ENCODE peak calls at places on chromosomes 6 and 20, in nine cellular contexts. E, J, D, O, F, P, X, S and H are unnamed samples. For H3K9me3 and H3K4me1, the result is how much of the 10 kb centered on the place peaks cover.

GRCh38 chr20:31593221-31594001 is 11.7 kb upstream of the ID1 start:
- DNase-seq in X (no peak), F (no peak), P (peak), E (no peak), J (peak), D (no peak), O (no peak), S (no peak), H (peak)

GRCh38 chr6:81753709-81754678 is 1.5 kb upstream of the TENT5A start:
- DNase-seq in F (peak), J (peak), X (peak), P (peak), S (no peak), O (peak), D (peak), E (peak), H (peak)

GRCh38 chr6:17474289-17474688 is 80.9 kb downstream of the CAP2 start:
- DNase-seq in E (no peak), J (no peak), O (no peak), X (no peak), S (no peak), F (no peak), P (no peak), D (no peak), H (no peak)

GRCh38 chr6:118708736-118709135 is 57.3 kb upstream of the CEP85L start:
- DNase-seq in O (no peak), E (no peak), S (no peak), P (no peak), X (no peak), D (no peak), F (no peak), J (peak), H (no peak)

GRCh38 chr20:59939879-59940128 is 301 bp downstream of the PPP1R3D start:
- DNase-seq in J (no peak), E (no peak), D (peak), O (no peak), X (peak), P (no peak), S (no peak), F (peak), H (peak)

GRCh38 chr6:108434222-108434621 is 126.5 kb upstream of the FOXO3 start:
- DNase-seq in J (no peak), D (no peak), O (no peak), F (no peak), X (no peak), P (no peak), S (no peak), E (no peak), H (no peak)

GRCh38 chr20:34525709-34526416 is 9.6 kb downstream of the DYNLRB1 start:
- DNase-seq in S (no peak), E (no peak), O (peak), P (peak), X (peak), F (peak), J (peak), D (peak), H (peak)

GRCh38 chr20:35739294-35740163 is 2.5 kb downstream of the RBM39 start:
- DNase-seq in D (no peak), J (peak), F (no peak), X (no peak), S (no peak), O (no peak), E (peak), P (peak), H (no peak)

GRCh38 chr20:52624270-52624669 is 347.9 kb upstream of the TSHZ2 start:
- DNase-seq in J (no peak), E (peak), F (no peak), S (no peak), P (no peak), D (no peak), O (no peak), X (no peak), H (no peak)

GRCh38 chr6:86707545-86708120 is 229.7 kb upstream of the HTR1E start:
- DNase-seq in F (no peak), S (no peak), X (no peak), J (no peak), P (no peak), E (no peak), D (no peak), O (no peak), H (no peak)

GRCh38 chr20:63531686-63532448 is 5.3 kb downstream of the PTK6 start:
- DNase-seq in E (peak), D (no peak), X (no peak), S (no peak), J (no peak), P (peak), O (no peak), F (no peak), H (no peak)

GRCh38 chr6:117908246-117909107 is 1.4 kb downstream of the SLC35F1 start:
- DNase-seq in S (no peak), P (no peak), J (no peak), E (peak), X (no peak), F (no peak), O (no peak), D (no peak), H (no peak)

GRCh38 chr20:53738039-53738944 is 144.7 kb upstream of the ZNF217 start:
- DNase-seq in X (peak), P (peak), S (peak), O (peak), J (peak), E (peak), F (peak), D (peak), H (peak)

GRCh38 chr6:1600063-1600763 is 9.5 kb upstream of the FOXC1 start:
- DNase-seq in X (no peak), P (no peak), J (no peak), D (no peak), F (no peak), O (no peak), S (no peak), E (no peak), H (no peak)

GRCh38 chr6:33205172-33206026 is 944 bp downstream of the HSD17B8 start:
- DNase-seq in F (no peak), J (no peak), E (peak), O (no peak), D (no peak), X (no peak), P (no peak), S (no peak), H (no peak)

GRCh38 chr6:113149511-113149910 is 707.6 kb upstream of the MARCKS start:
- DNase-seq in X (no peak), E (no peak), O (no peak), J (no peak), D (no peak), F (no peak), P (no peak), S (no peak), H (no peak)
- H3K9me3 ChIP-seq in X (under half), E (under half), O (under half), J (under half), D (under half), F (under half), P (under half), S (under half), H (under half)

GRCh38 chr6:41642090-41642959 is 4.1 kb downstream of the MDFI start:
- DNase-seq in S (no peak), F (no peak), D (no peak), X (no peak), J (no peak), P (no peak), E (no peak), O (no peak), H (no peak)
- H3K4me1 ChIP-seq in S (half or more), F (under half), D (under half), X (under half), J (under half), P (under half), E (half or more), O (under half), H (under half)

GRCh38 chr6:105968955-105969333 is 117.2 kb upstream of the PRDM1 start:
- DNase-seq in P (no peak), F (no peak), X (no peak), J (no peak), S (no peak), E (no peak), O (no peak), D (no peak), H (no peak)
- H3K9me3 ChIP-seq in P (under half), F (under half), X (under half), J (under half), S (under half), E (under half), O (under half), D (under half), H (under half)

GRCh38 chr6:53315086-53315724 is 33.5 kb downstream of the ELOVL5 start:
- DNase-seq in S (no peak), F (no peak), O (no peak), E (no peak), X (no peak), J (no peak), P (no peak), D (no peak), H (no peak)
- H3K4me1 ChIP-seq in S (under half), F (under half), O (under half), E (under half), X (under half), J (under half), P (under half), D (under half), H (under half)

GRCh38 chr6:31161216-31162126 is 3.1 kb downstream of the TCF19 start:
- DNase-seq in P (no peak), D (no peak), F (no peak), S (no peak), E (no peak), O (no peak), J (no peak), X (no peak), H (no peak)

GRCh38 chr6:31157543-31158139 is at the start of gene CCHCR1:
- DNase-seq in D (no peak), X (no peak), E (peak), O (no peak), S (no peak), J (no peak), P (no peak), F (no peak), H (no peak)

GRCh38 chr6:31156647-31157046 is 955 bp downstream of the CCHCR1 start:
- DNase-seq in D (no peak), F (no peak), O (no peak), J (no peak), S (no peak), E (no peak), P (no peak), X (no peak), H (no peak)

GRCh38 chr6:31158140-31158862 is at the start of gene TCF19:
- DNase-seq in S (peak), O (peak), D (peak), J (peak), E (peak), X (peak), P (peak), F (peak), H (peak)

GRCh38 chr6:31158863-31159855 is 770 bp downstream of the TCF19 start:
- DNase-seq in X (peak), O (no peak), S (no peak), E (peak), D (no peak), F (no peak), P (no peak), J (peak), H (no peak)
- H3K9me3 ChIP-seq in X (under half), O (under half), S (under half), E (under half), D (under half), F (under half), P (under half), J (under half), H (under half)

DNA sequence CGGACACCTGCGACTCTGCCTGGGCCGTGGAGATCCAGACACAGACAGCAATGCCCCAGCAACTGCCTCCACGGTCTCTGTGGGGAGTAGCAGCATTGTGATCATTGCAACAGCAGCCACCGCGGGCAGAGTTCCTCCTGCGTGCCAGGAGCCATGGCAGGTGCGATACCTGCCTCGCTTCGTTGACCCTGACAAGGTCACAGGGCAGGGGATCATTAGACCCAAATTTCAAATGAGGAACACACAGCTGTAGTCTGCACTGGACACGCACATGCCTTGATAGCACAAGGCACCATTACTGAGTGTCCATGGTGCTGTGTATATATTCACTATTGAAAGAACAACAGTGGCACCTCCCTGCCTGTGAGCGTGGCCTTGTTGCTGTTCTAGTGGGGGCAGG is 60.0 kb upstream of the RPS6KA2 start:
- DNase-seq in P (no peak), E (no peak), X (no peak), S (no peak), J (no peak), F (no peak), D (no peak), O (no peak), H (peak)
- H3K4me1 ChIP-seq in P (under half), E (under half), X (under half), S (under half), J (under half), F (under half), D (under half), O (under half), H (under half)

GRCh38 chr6:168374541-168375071 is 55.0 kb upstream of the DACT2 start:
- DNase-seq in S (no peak), D (no peak), O (no peak), J (no peak), F (no peak), X (no peak), E (no peak), P (no peak), H (peak)

GRCh38 chr6:168377481-168377850 is 57.9 kb upstream of the DACT2 start:
- DNase-seq in F (peak), S (no peak), P (no peak), E (no peak), J (no peak), D (peak), O (peak), X (no peak), H (peak)

GRCh38 chr6:168376811-168377480 is 57.4 kb upstream of the DACT2 start:
- DNase-seq in D (peak), X (no peak), F (no peak), P (no peak), J (no peak), O (no peak), E (no peak), S (no peak), H (no peak)

GRCh38 chr6:168377856-168378832 is 58.6 kb upstream of the DACT2 start:
- DNase-seq in J (no peak), O (no peak), E (no peak), D (peak), F (no peak), X (no peak), S (no peak), P (no peak), H (no peak)

GRCh38 chr6:168376120-168376519 is 56.5 kb upstream of the DACT2 start:
- DNase-seq in P (no peak), D (no peak), X (no peak), J (no peak), O (peak), S (no peak), E (no peak), F (no peak), H (no peak)
- H3K9me3 ChIP-seq in P (under half), D (under half), X (under half), J (under half), O (under half), S (under half), E (under half), F (under half), H (under half)

GRCh38 chr6:32089082-32089828 is 19.9 kb downstream of the TNXB start:
- DNase-seq in D (no peak), X (no peak), S (no peak), J (no peak), E (no peak), O (peak), P (no peak), F (peak), H (peak)
- H3K4me1 ChIP-seq in D (under half), X (under half), S (under half), J (under half), E (under half), O (under half), P (under half), F (under half), H (under half)

GRCh38 chr6:167669870-167670802 is 156.6 kb upstream of the AFDN start:
- DNase-seq in E (no peak), X (no peak), S (no peak), P (no peak), F (no peak), J (no peak), D (no peak), O (no peak), H (no peak)
- H3K9me3 ChIP-seq in E (under half), X (under half), S (under half), P (under half), F (under half), J (under half), D (under half), O (under half), H (under half)

GRCh38 chr6:135193221-135193620 is 12.1 kb downstream of the MYB start:
- DNase-seq in P (no peak), X (no peak), J (no peak), E (no peak), O (no peak), D (no peak), F (no peak), S (no peak), H (no peak)

GRCh38 chr6:135195522-135195921 is 14.4 kb downstream of the MYB start:
- DNase-seq in F (no peak), J (no peak), P (no peak), S (no peak), O (no peak), E (no peak), D (no peak), X (no peak), H (no peak)

GRCh38 chr6:135196739-135197510 is 15.8 kb downstream of the MYB start:
- DNase-seq in J (no peak), E (no peak), D (no peak), S (no peak), X (no peak), P (no peak), F (no peak), O (no peak), H (no peak)

GRCh38 chr6:135192256-135193174 is 11.4 kb downstream of the MYB start:
- DNase-seq in S (no peak), D (no peak), J (no peak), O (no peak), P (no peak), F (no peak), X (no peak), E (no peak), H (no peak)

GRCh38 chr6:135195045-135195444 is 13.9 kb downstream of the MYB start:
- DNase-seq in P (no peak), J (no peak), S (no peak), E (no peak), O (no peak), D (no peak), F (no peak), X (no peak), H (no peak)
- H3K4me1 ChIP-seq in P (under half), J (under half), S (under half), E (under half), O (under half), D (under half), F (under half), X (under half), H (under half)